ENCODE peak calls at places on chromosomes 5 and 9, in four cellular contexts. E is mammary epithelial cell, C is heart right ventricle, U is fibroblast of lung. A is an unnamed sample. For H3K9me3, the result is how much of the 10 kb centered on the place peaks cover.

GRCh38 chr9:22415941-22416691 is 30.5 kb upstream of the DMRTA1 start:
- DNase-seq in E (no peak), C (no peak), U (no peak), A (no peak)

GRCh38 chr9:33524431-33524947 is 438 bp downstream of the ANKRD18B start:
- DNase-seq in E (no peak), C (no peak), U (no peak), A (peak)

GRCh38 chr9:131095666-131096489 is 453 bp upstream of the AIF1L start:
- DNase-seq in E (no peak), C (peak), U (no peak), A (peak)

GRCh38 chr9:109286981-109287380 is 33.9 kb downstream of the EPB41L4B start:
- DNase-seq in E (no peak), C (no peak), U (no peak), A (peak)

GRCh38 chr5:86757824-86758223 is 140.1 kb downstream of the COX7C start:
- DNase-seq in E (peak), C (no peak), U (no peak), A (no peak)

GRCh38 chr9:87381050-87381711 is 116.5 kb upstream of the DAPK1 start:
- DNase-seq in E (peak), C (no peak), U (peak), A (no peak)

GRCh38 chr9:124381073-124381945 is 33.9 kb downstream of the PSMB7 start:
- DNase-seq in E (peak), C (no peak), U (no peak), A (no peak)

GRCh38 chr9:91055845-91056244 is 254.2 kb downstream of the SYK start:
- DNase-seq in E (no peak), C (no peak), U (no peak), A (no peak)

GRCh38 chr5:107300928-107301327 is 369.8 kb downstream of the EFNA5 start:
- DNase-seq in E (peak), C (no peak), U (no peak), A (no peak)

GRCh38 chr5:57889558-57889957 is 406.9 kb upstream of the ACTBL2 start:
- DNase-seq in E (peak), C (peak), U (peak), A (no peak)

GRCh38 chr9:87071473-87071872 is 124.2 kb upstream of the GAS1 start:
- DNase-seq in E (peak), C (no peak), U (no peak), A (no peak)

GRCh38 chr5:139660105-139660915 is 12.2 kb downstream of the CXXC5 start:
- DNase-seq in E (peak), C (peak), U (no peak), A (peak)

DNA sequence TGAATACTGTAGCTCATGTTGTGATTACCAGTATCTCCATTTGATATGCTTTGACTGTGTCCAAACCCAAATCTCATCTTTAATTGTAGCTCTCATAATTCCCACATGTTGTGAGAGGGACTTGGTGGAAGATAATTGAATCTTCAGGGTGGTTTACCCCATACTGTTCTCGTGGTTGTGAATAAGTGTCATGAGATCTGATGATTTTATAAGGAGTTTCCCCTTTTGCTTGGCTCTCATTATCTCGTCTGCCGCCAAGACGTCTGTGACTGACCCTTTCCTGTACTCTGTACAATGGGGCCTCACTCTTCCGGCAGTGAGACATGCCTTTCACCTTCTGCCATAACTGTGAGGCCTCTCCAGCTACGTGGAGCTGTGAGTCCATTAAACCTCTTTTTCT is 59.3 kb downstream of the TRIO start:
- DNase-seq in E (no peak), C (no peak), U (no peak), A (no peak)
- H3K27ac ChIP-seq in E (no peak), C (peak), U (peak), A (peak)

GRCh38 chr5:165139730-165140129 is 1634.3 kb downstream of the MAT2B start:
- DNase-seq in E (no peak), C (no peak), U (no peak), A (no peak)
- H3K9me3 ChIP-seq in E (under half), C (under half), U (under half), A (under half)

GRCh38 chr5:109215040-109215439 is 194.7 kb downstream of the PJA2 start:
- DNase-seq in E (no peak), C (no peak), U (no peak), A (no peak)

GRCh38 chr5:109223521-109223920 is 186.3 kb downstream of the PJA2 start:
- DNase-seq in E (no peak), C (no peak), U (no peak), A (no peak)

GRCh38 chr5:109224276-109224675 is 185.5 kb downstream of the PJA2 start:
- DNase-seq in E (no peak), C (no peak), U (no peak), A (no peak)

DNA sequence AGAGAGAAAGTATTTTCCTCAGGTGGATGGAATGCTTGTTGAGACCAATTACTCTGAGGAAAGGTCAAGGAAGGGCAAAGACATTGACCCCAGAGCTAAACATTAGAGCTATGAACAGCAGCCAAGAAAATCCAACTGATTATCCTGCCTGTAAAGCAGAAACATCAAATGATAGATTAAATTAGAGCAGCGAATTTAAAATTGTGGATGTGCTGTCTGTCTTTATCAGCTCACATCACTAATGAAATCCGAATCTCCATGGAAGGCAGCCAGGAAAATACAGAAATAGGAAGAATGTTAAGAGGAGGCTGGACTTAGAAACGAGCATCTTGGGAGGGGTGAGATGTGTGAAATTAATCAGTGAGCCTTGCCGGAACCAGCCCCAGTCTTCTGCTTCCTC is 191.0 kb downstream of the PJA2 start:
- DNase-seq in E (no peak), C (no peak), U (no peak), A (no peak)
- H3K4me3 ChIP-seq in E (no peak), C (no peak), U (no peak), A (no peak)

GRCh38 chr9:134647359-134648115 is 5.9 kb downstream of the COL5A1 start:
- DNase-seq in E (no peak), C (no peak), U (no peak), A (peak)

GRCh38 chr9:134648701-134649525 is 7.3 kb downstream of the COL5A1 start:
- DNase-seq in E (no peak), C (no peak), U (peak), A (peak)

GRCh38 chr9:134644715-134645606 is 3.4 kb downstream of the COL5A1 start:
- DNase-seq in E (peak), C (peak), U (peak), A (peak)

GRCh38 chr9:134643306-134643705 is 1.7 kb downstream of the COL5A1 start:
- DNase-seq in E (no peak), C (no peak), U (peak), A (peak)

GRCh38 chr9:134645607-134646365 is 4.2 kb downstream of the COL5A1 start:
- DNase-seq in E (no peak), C (no peak), U (no peak), A (no peak)
- H3K27ac ChIP-seq in E (no peak), C (peak), U (peak), A (no peak)

GRCh38 chr5:134979416-134979815 is 11.7 kb downstream of the CATSPER3 start:
- DNase-seq in E (no peak), C (no peak), U (no peak), A (no peak)

GRCh38 chr5:134982230-134982629 is 14.5 kb downstream of the CATSPER3 start:
- DNase-seq in E (no peak), C (no peak), U (peak), A (no peak)

GRCh38 chr5:134975843-134976242 is 8.1 kb downstream of the CATSPER3 start:
- DNase-seq in E (peak), C (no peak), U (no peak), A (no peak)

GRCh38 chr5:134975078-134975715 is 7.5 kb downstream of the CATSPER3 start:
- DNase-seq in E (peak), C (no peak), U (peak), A (no peak)

GRCh38 chr5:134976841-134977240 is 9.1 kb downstream of the CATSPER3 start:
- DNase-seq in E (no peak), C (no peak), U (no peak), A (no peak)
- H3K9me3 ChIP-seq in E (under half), C (under half), U (under half), A (under half)

GRCh38 chr9:133237271-133237731 is 28.3 kb upstream of the OBP2B start:
- DNase-seq in E (no peak), C (peak), U (no peak), A (no peak)

GRCh38 chr9:133239533-133240090 is 30.6 kb upstream of the OBP2B start:
- DNase-seq in E (no peak), C (no peak), U (no peak), A (no peak)

GRCh38 chr9:133238851-133239532 is 29.9 kb upstream of the OBP2B start:
- DNase-seq in E (peak), C (peak), U (peak), A (peak)

GRCh38 chr9:133236291-133237071 is 27.4 kb upstream of the OBP2B start:
- DNase-seq in E (no peak), C (no peak), U (no peak), A (no peak)

GRCh38 chr9:133238272-133238850 is 29.3 kb upstream of the OBP2B start:
- DNase-seq in E (no peak), C (peak), U (peak), A (peak)
- H3K4me3 ChIP-seq in E (no peak), C (peak), U (peak), A (peak)

DNA sequence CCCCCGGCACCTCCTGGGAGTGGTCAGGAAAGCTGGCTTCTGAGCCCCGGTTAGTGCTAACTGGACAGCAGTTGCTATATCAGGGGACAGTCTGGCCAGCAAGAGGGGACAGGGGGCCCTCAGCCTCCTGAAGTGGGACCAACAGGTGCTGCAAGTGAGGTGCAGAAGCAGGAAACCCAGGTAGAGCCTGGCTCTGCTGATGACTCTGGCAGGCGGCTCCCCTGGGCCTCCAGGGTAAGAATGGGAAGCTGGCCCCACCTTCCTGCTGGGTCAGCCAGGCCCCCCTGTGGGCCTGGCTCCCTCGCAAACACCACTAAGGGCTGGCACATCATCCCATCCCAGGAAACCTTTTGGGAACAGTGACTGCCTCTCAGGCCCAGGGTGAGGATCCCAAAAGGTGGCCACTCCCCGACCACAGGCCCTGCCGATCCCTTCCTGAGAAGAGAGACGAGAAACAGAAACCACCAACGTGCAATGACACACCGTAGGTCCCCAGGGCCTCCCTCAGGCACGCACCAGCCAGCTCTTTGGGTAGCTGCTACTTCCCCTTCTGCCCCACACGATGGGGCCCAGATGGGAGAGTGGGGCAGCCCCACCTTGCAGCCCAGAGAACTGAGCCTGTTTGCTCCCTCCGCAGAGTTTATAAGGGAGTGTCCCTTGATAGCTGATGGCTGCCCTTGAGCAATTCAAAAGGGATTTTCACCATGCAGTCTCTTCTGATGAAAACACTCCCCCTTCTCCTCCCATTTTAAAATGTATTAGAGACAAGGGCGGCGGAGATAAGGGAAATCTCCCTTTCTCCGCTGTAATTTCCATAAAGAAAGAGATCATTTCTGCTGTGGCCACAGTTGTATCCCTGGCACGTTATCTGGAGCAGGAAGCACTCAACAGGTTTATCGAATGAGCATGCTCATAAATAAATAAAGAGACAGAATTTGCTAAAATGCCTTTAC is 76.8 kb downstream of the STK10 start:
- DNase-seq in E (peak), C (no peak), U (peak), A (peak)
- H3K27ac ChIP-seq in E (peak), C (peak), U (peak), A (peak)

GRCh38 chr9:118362596-118362995 is 658.4 kb downstream of the TLR4 start:
- DNase-seq in E (no peak), C (no peak), U (no peak), A (no peak)
- H3K9me3 ChIP-seq in E (under half), C (under half), U (under half), A (under half)

GRCh38 chr9:137168575-137168906 is 1.3 kb downstream of the LRRC26 start:
- DNase-seq in E (no peak), C (no peak), U (no peak), A (no peak)

GRCh38 chr9:137169764-137170460 is at the start of gene LRRC26:
- DNase-seq in E (no peak), C (no peak), U (no peak), A (no peak)

GRCh38 chr9:137167752-137168574 is 1.9 kb downstream of the LRRC26 start:
- DNase-seq in E (no peak), C (no peak), U (peak), A (no peak)

GRCh38 chr9:137170486-137171148 is 766 bp upstream of the LRRC26 start:
- DNase-seq in E (no peak), C (no peak), U (no peak), A (no peak)

GRCh38 chr9:137168907-137169763 is 716 bp downstream of the LRRC26 start:
- DNase-seq in E (peak), C (no peak), U (peak), A (peak)
- H3K4me3 ChIP-seq in E (no peak), C (no peak), U (no peak), A (peak)

DNA sequence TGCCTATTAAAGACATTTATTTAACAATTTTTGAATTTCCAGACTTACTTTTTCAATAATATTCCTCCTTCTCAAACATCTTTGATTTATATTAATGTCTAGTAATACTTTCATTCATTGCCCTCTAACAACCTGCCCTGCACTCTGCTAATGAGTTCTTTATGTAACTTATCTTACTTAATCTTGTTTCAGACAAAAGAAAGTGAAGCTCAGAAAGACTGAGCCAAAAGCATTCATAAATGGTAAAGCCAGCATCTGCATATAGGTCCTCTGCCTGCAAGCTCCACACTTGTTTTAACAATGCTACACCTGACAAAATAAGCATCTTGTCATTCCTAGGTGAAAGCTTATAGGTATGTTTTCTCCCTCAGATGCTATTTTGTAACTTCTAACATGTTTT is 2.4 kb upstream of the TNPO1 start:
- DNase-seq in E (no peak), C (no peak), U (no peak), A (no peak)
- H3K27ac ChIP-seq in E (no peak), C (no peak), U (no peak), A (no peak)

A was measured in right cardiac atrium.